ENCODE peak calls at places on chromosomes 12 and 14, in seven cellular contexts. F is uterus, X is GM23338, I is A549, V is body of pancreas, T is kidney, S is upper lobe of right lung. P is an unnamed sample.

GRCh38 chr12:121238604-121239334 is 28.8 kb downstream of the P2RX4 start:
- DNase-seq in F (no peak), X (peak), I (no peak), V (peak), T (no peak), S (no peak), P (no peak)

GRCh38 chr14:68891851-68892660 is 87.0 kb downstream of the ACTN1 start:
- DNase-seq in F (peak), X (no peak), I (no peak), V (no peak), T (peak), S (peak), P (no peak)

GRCh38 chr14:105913221-105913620 is 386.8 kb downstream of the TMEM121 start:
- DNase-seq in F (no peak), X (no peak), I (no peak), V (no peak), T (no peak), S (peak), P (no peak)

GRCh38 chr12:20220339-20220738 is 148.0 kb upstream of the PDE3A start:
- DNase-seq in F (no peak), X (peak), I (no peak), V (no peak), T (no peak), S (no peak), P (peak)

GRCh38 chr14:58501214-58501816 is 73.8 kb downstream of the KIAA0586 start:
- DNase-seq in F (no peak), X (peak), I (peak), V (no peak), T (no peak), S (no peak), P (peak)

GRCh38 chr14:52299692-52300278 is 14.3 kb upstream of the PTGER2 start:
- DNase-seq in F (no peak), X (peak), I (peak), V (no peak), T (no peak), S (no peak), P (peak)

GRCh38 chr12:92369643-92370042 is 224.0 kb upstream of the BTG1 start:
- DNase-seq in F (no peak), X (no peak), I (no peak), V (no peak), T (no peak), S (no peak), P (peak)

GRCh38 chr12:124412646-124413015 is 117.7 kb downstream of the RFLNA start:
- DNase-seq in F (peak), X (no peak), I (no peak), V (no peak), T (no peak), S (no peak), P (no peak)

GRCh38 chr12:80559766-80560165 is 115.7 kb downstream of the PTPRQ start:
- DNase-seq in F (no peak), X (no peak), I (no peak), V (no peak), T (no peak), S (no peak), P (no peak)

GRCh38 chr14:96309907-96310330 is 53.2 kb downstream of the ATG2B start:
- DNase-seq in F (no peak), X (no peak), I (peak), V (no peak), T (no peak), S (no peak), P (no peak)

GRCh38 chr14:96303981-96304380 is 48.0 kb downstream of the BDKRB1 start:
- DNase-seq in F (no peak), X (no peak), I (no peak), V (no peak), T (no peak), S (no peak), P (no peak)

GRCh38 chr14:96309128-96309906 is 53.3 kb downstream of the BDKRB1 start:
- DNase-seq in F (no peak), X (no peak), I (peak), V (peak), T (no peak), S (no peak), P (no peak)

GRCh38 chr14:96307434-96307833 is 51.4 kb downstream of the BDKRB1 start:
- DNase-seq in F (no peak), X (peak), I (peak), V (no peak), T (no peak), S (no peak), P (no peak)

GRCh38 chr14:96304956-96305355 is 48.9 kb downstream of the BDKRB1 start:
- DNase-seq in F (no peak), X (peak), I (no peak), V (no peak), T (no peak), S (no peak), P (peak)
- TF ChIP-seq CTCF in F (no peak), X (peak), I (peak), V (no peak), T (no peak), S (no peak), P (no peak)

GRCh38 chr14:75092698-75093097 is 23.3 kb downstream of the ZC2HC1C start:
- DNase-seq in F (no peak), X (peak), I (no peak), V (no peak), T (no peak), S (no peak), P (no peak)

GRCh38 chr14:75096959-75097358 is 27.5 kb downstream of the ZC2HC1C start:
- DNase-seq in F (no peak), X (no peak), I (no peak), V (no peak), T (no peak), S (no peak), P (no peak)

GRCh38 chr14:75095690-75096089 is 26.2 kb downstream of the ZC2HC1C start:
- DNase-seq in F (no peak), X (no peak), I (no peak), V (no peak), T (no peak), S (no peak), P (no peak)

GRCh38 chr14:75098209-75098608 is 28.6 kb downstream of the NEK9 start:
- DNase-seq in F (no peak), X (no peak), I (no peak), V (no peak), T (no peak), S (no peak), P (no peak)

GRCh38 chr14:75094896-75095295 is 25.5 kb downstream of the ZC2HC1C start:
- DNase-seq in F (no peak), X (no peak), I (no peak), V (no peak), T (no peak), S (no peak), P (no peak)
- H3K27ac ChIP-seq in F (no peak), X (no peak), I (no peak), V (no peak), T (no peak), S (no peak), P (no peak)

DNA sequence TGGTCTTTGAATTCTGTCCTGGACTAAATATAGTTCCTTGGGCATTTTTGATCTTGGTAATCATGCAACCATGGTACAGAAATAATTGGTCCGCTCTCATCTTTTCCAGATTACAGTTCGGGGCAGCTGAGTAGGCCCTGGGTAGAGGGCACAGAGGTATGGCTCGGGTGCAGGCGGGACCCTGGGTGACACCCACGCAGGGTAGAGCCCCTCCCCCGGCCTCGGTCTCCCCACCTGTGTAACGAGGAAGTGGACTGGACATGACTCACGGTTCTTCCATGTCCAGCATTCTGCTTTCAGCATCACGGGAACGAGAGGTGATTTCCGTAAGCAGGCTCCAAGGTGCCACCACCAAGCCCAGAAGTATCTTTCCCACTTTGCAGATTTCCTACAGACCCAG is 91.0 kb upstream of the DIO3 start:
- DNase-seq in F (peak), X (no peak), I (no peak), V (no peak), T (no peak), S (peak), P (no peak)
- TF ChIP-seq CTCF in F (no peak), X (no peak), I (no peak), V (no peak), T (no peak), S (no peak), P (no peak)

GRCh38 chr12:53042607-53043454 is 7.0 kb upstream of the TNS2 start:
- DNase-seq in F (no peak), X (peak), I (no peak), V (no peak), T (no peak), S (no peak), P (no peak)
- H3K27ac ChIP-seq in F (no peak), X (peak), I (no peak), V (no peak), T (no peak), S (no peak), P (peak)

DNA sequence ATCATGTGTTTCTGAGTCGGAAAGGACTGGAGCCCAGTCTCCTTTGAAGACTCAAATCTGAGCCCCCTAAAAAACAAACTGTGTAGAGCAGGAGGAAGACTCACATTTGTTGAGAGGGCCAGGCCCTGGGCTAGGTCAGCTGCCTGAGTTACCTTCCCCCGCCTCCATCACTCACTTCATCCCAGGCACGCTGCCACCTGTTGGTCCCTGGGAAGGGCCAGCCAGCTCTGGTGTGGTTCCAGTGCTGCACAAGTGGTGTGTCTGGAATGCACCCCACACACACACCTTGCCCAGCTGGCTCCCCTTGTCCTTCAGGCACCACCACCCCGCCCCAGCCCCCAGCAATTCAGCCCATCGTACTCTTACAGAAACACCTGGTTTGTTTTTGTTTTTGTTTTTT is 9.0 kb downstream of the MVK start:
- DNase-seq in F (no peak), X (peak), I (no peak), V (no peak), T (peak), S (peak), P (no peak)
- TF ChIP-seq CTCF in F (no peak), X (peak), I (no peak), V (no peak), T (no peak), S (no peak), P (no peak)

GRCh38 chr12:99618657-99619056 is 28.9 kb upstream of the GARIN6 start:
- DNase-seq in F (no peak), X (no peak), I (no peak), V (no peak), T (no peak), S (no peak), P (no peak)
- H3K27ac ChIP-seq in F (no peak), X (no peak), I (no peak), V (no peak), T (no peak), S (no peak), P (no peak)

GRCh38 chr14:51147183-51147582 is 52.3 kb upstream of the TRIM9 start:
- DNase-seq in F (no peak), X (no peak), I (no peak), V (no peak), T (no peak), S (no peak), P (no peak)
- TF ChIP-seq CTCF in F (no peak), X (no peak), I (no peak), V (no peak), T (no peak), S (no peak), P (no peak)

DNA sequence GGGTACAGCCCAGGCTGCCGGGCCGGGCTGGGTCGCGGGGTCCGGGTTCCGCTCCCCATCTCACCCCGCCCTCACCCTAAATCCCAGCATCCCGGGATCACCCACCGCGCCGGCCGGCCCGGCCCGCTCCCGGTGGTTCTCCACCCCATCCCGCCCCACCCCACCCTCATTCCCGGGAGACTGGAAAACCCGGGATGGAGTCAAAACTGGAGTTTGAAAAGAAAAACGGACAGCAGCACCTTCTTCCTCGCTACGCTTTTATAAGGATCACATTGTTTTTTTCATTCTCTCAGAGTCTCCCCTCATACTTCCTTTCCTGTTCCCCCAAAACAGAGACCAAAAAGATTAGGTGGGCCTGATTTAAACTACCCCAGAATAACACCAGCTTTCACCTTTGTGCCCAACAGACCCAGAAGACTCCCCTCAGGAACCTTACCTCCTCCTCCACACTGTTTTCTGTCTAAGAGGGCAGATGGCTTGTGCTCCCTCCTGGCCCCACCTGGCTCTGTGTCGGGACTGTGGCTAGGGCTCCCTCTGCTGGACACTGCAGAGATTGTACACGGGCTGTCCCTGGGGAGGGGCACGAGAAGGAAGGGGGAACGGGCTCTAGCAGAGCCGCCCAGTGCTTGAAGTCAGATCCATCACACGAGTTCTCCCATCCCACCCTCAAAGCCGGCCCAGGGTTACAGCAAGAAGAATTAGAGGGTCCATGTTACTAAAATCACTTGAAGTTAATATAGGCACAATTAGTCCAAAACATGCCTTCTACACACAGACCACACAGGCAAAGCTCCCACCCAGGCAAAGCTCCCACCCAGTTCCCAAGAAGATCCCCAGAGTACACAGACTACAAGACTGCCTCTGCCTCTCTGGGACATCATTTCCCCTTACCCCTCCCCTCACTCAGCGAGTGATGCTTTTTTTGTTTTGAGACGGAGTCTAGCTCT is 3.0 kb downstream of the GLI1 start:
- DNase-seq in F (peak), X (peak), I (peak), V (peak), T (peak), S (peak), P (peak)
- H3K27ac ChIP-seq in F (peak), X (peak), I (peak), V (peak), T (peak), S (peak), P (peak)

P was measured in RWPE1.